ENCODE peak calls at places on chromosomes 1 and 21, in eight cellular contexts. P is HFF-Myc, R is fibroblast of pulmonary artery, M is progenitor cell of endocrine pancreas, B is right lobe of liver, W is K562, E is NB4, X is endothelial cell. F is an unnamed sample.

GRCh38 chr1:171966426-171967220 is 125.3 kb downstream of the DNM3 start:
- DNase-seq in B (no peak), P (no peak), X (no peak), E (no peak), M (no peak), R (no peak), W (no peak), F (no peak)

GRCh38 chr1:95126366-95126765 is 9.2 kb downstream of the TLCD4 start:
- DNase-seq in P (no peak), B (no peak), R (no peak), E (no peak), X (no peak), M (no peak), W (no peak), F (no peak)

GRCh38 chr1:60848583-60849188 is 233.7 kb upstream of the NFIA start:
- DNase-seq in P (no peak), B (no peak), M (no peak), R (peak), E (peak), W (no peak), X (no peak), F (no peak)

GRCh38 chr1:228364706-228365213 is 41.9 kb downstream of the TRIM11 start:
- DNase-seq in M (no peak), B (peak), E (no peak), X (no peak), R (no peak), W (no peak), P (no peak), F (no peak)

GRCh38 chr1:67838180-67838912 is 5.1 kb upstream of the GNG12 start:
- DNase-seq in E (no peak), X (no peak), M (no peak), W (no peak), B (no peak), R (peak), P (no peak), F (no peak)

GRCh38 chr1:19305880-19306279 is 6.1 kb downstream of the AKR7A2 start:
- DNase-seq in X (no peak), P (no peak), E (no peak), R (no peak), W (no peak), B (no peak), M (no peak), F (no peak)

GRCh38 chr21:17513214-17514123 is 626 bp downstream of the CXADR start:
- DNase-seq in E (no peak), B (peak), X (peak), P (no peak), M (no peak), W (peak), R (peak), F (peak)

GRCh38 chr1:228765543-228765942 is 30.3 kb downstream of the RHOU start:
- DNase-seq in M (no peak), R (no peak), W (no peak), X (no peak), P (no peak), B (no peak), E (no peak), F (no peak)

GRCh38 chr1:42043811-42044210 is 109.4 kb upstream of the GUCA2B start:
- DNase-seq in E (no peak), W (no peak), M (no peak), X (no peak), P (no peak), R (no peak), B (no peak), F (no peak)

GRCh38 chr1:159008744-159009188 is 941 bp upstream of the IFI16 start:
- DNase-seq in W (no peak), E (peak), R (no peak), P (no peak), B (no peak), M (no peak), X (no peak), F (no peak)

GRCh38 chr1:91830242-91831131 is 55.5 kb downstream of the TGFBR3 start:
- DNase-seq in X (no peak), B (peak), R (peak), P (peak), W (no peak), M (no peak), E (peak), F (no peak)

GRCh38 chr1:235986869-235987268 is 78.0 kb downstream of the NID1 start:
- DNase-seq in B (no peak), W (no peak), P (no peak), M (no peak), X (no peak), R (peak), E (no peak), F (no peak)

GRCh38 chr1:40266786-40267535 is 8.9 kb downstream of the ZMPSTE24 start:
- DNase-seq in W (no peak), M (no peak), R (no peak), E (no peak), X (no peak), B (no peak), P (no peak), F (no peak)

GRCh38 chr1:13699510-13699909 is 478 bp upstream of the PRDM2 start:
- DNase-seq in W (no peak), X (no peak), M (no peak), B (no peak), R (peak), P (peak), E (peak), F (no peak)

GRCh38 chr1:148353461-148354283 is 129.4 kb downstream of the PPIAL4G start:
- DNase-seq in E (no peak), M (no peak), R (peak), W (peak), P (peak), X (no peak), B (no peak), F (no peak)

GRCh38 chr1:49163041-49163440 is 386.4 kb upstream of the BEND5 start:
- DNase-seq in E (no peak), M (no peak), R (peak), B (no peak), P (no peak), W (no peak), X (no peak), F (no peak)

GRCh38 chr1:221766210-221766609 is 24.3 kb upstream of the DUSP10 start:
- DNase-seq in W (no peak), R (peak), E (no peak), B (no peak), P (peak), X (no peak), M (no peak), F (no peak)

GRCh38 chr1:197736689-197737088 is 38.6 kb downstream of the DENND1B start:
- DNase-seq in E (no peak), X (no peak), W (no peak), B (no peak), R (peak), M (no peak), P (no peak), F (no peak)

GRCh38 chr1:225660544-225660946 is 7.6 kb upstream of the ENAH start:
- DNase-seq in X (no peak), E (no peak), R (no peak), W (no peak), B (no peak), P (no peak), M (no peak), F (no peak)

GRCh38 chr1:94926915-94927404 is at the start of gene CNN3:
- DNase-seq in W (peak), E (no peak), X (peak), P (peak), M (peak), B (peak), R (peak), F (peak)

GRCh38 chr1:230581446-230582079 is 60.7 kb upstream of the COG2 start:
- DNase-seq in E (peak), W (peak), P (no peak), R (no peak), B (no peak), M (no peak), X (peak), F (no peak)

GRCh38 chr1:39130297-39130696 is 74.2 kb upstream of the MACF1 start:
- DNase-seq in X (no peak), P (no peak), W (no peak), E (no peak), M (no peak), R (peak), B (no peak), F (no peak)

GRCh38 chr1:207009945-207010344 is 22.6 kb downstream of the C1orf116 start:
- DNase-seq in X (no peak), E (no peak), B (no peak), R (no peak), P (no peak), M (no peak), W (no peak), F (no peak)

GRCh38 chr1:235783148-235783776 is 83.4 kb downstream of the LYST start:
- DNase-seq in E (peak), M (no peak), B (no peak), P (peak), W (no peak), R (peak), X (no peak), F (no peak)

GRCh38 chr1:36087233-36088123 is 1.2 kb upstream of the ADPRS start:
- DNase-seq in P (no peak), E (peak), X (no peak), W (peak), R (no peak), M (no peak), B (no peak), F (no peak)

GRCh38 chr1:53110370-53111072 is 31.9 kb downstream of the SLC1A7 start:
- DNase-seq in X (no peak), E (peak), B (no peak), R (no peak), W (no peak), M (no peak), P (peak), F (no peak)

GRCh38 chr1:6260961-6261614 is at the start of gene GPR153:
- DNase-seq in R (peak), X (no peak), B (no peak), M (no peak), P (no peak), E (peak), W (peak), F (no peak)

GRCh38 chr1:18883636-18884418 is 18.5 kb downstream of the ALDH4A1 start:
- DNase-seq in M (peak), W (peak), X (peak), B (peak), R (peak), P (peak), E (peak), F (peak)

GRCh38 chr1:35644204-35644603 is 2.9 kb upstream of the PSMB2 start:
- DNase-seq in R (no peak), B (no peak), E (no peak), M (no peak), X (no peak), W (no peak), P (no peak), F (no peak)

GRCh38 chr1:119453021-119453420 is 38.1 kb downstream of the HSD3B2 start:
- DNase-seq in R (peak), B (peak), E (no peak), M (no peak), P (peak), W (no peak), X (no peak), F (no peak)

GRCh38 chr1:9798236-9799130 is 25.3 kb downstream of the CLSTN1 start:
- DNase-seq in E (no peak), W (peak), R (peak), X (no peak), M (no peak), P (no peak), B (no peak), F (no peak)

GRCh38 chr1:229270547-229271447 is at the start of gene RAB4A:
- DNase-seq in M (peak), R (peak), P (peak), W (peak), E (peak), X (peak), B (peak), F (peak)

GRCh38 chr1:228913649-228914048 is 178.4 kb downstream of the RHOU start:
- DNase-seq in W (no peak), X (no peak), R (no peak), B (no peak), M (no peak), P (no peak), E (no peak), F (peak)

GRCh38 chr1:232422098-232422497 is 207.8 kb downstream of the SIPA1L2 start:
- DNase-seq in R (no peak), M (no peak), P (no peak), B (no peak), E (no peak), X (no peak), W (no peak), F (no peak)

GRCh38 chr21:18832950-18833349 is 429.4 kb upstream of the TMPRSS15 start:
- DNase-seq in E (no peak), X (no peak), M (no peak), P (no peak), B (no peak), W (no peak), R (peak), F (no peak)

GRCh38 chr1:12246584-12246983 is 16.8 kb downstream of the VPS13D start:
- DNase-seq in P (no peak), M (no peak), W (no peak), R (no peak), B (no peak), X (no peak), E (no peak), F (no peak)

GRCh38 chr1:12245116-12245515 is 15.3 kb downstream of the VPS13D start:
- DNase-seq in W (no peak), X (no peak), M (no peak), R (peak), B (no peak), E (no peak), P (no peak), F (no peak)

GRCh38 chr1:12244585-12244984 is 14.8 kb downstream of the VPS13D start:
- DNase-seq in W (no peak), P (no peak), R (no peak), E (no peak), X (no peak), M (no peak), B (no peak), F (no peak)

GRCh38 chr1:12245733-12246132 is 15.9 kb downstream of the VPS13D start:
- DNase-seq in W (no peak), B (no peak), R (no peak), P (no peak), E (no peak), M (no peak), X (no peak), F (no peak)

GRCh38 chr1:12244078-12244477 is 14.2 kb downstream of the VPS13D start:
- DNase-seq in B (no peak), R (peak), M (no peak), P (no peak), E (peak), X (peak), W (peak), F (no peak)
- TF ChIP-seq CTCF in B (peak), R (peak), M (peak), P (peak), E (peak), X (peak), W (peak), F (peak)

GRCh38 chr1:62435231-62436038 is 1.4 kb upstream of the USP1 start:
- DNase-seq in X (no peak), P (no peak), M (no peak), B (no peak), W (no peak), R (no peak), E (peak), F (no peak)

GRCh38 chr1:62434612-62434994 is 2.2 kb upstream of the USP1 start:
- DNase-seq in P (no peak), X (no peak), W (no peak), E (no peak), R (no peak), M (no peak), B (no peak), F (no peak)

GRCh38 chr1:62436039-62436465 is 797 bp upstream of the USP1 start:
- DNase-seq in X (peak), M (peak), E (peak), P (peak), W (no peak), R (no peak), B (peak), F (peak)

GRCh38 chr1:62436466-62437272 is at the start of gene USP1:
- DNase-seq in E (peak), R (peak), B (peak), M (peak), X (peak), P (peak), W (peak), F (peak)

DNA sequence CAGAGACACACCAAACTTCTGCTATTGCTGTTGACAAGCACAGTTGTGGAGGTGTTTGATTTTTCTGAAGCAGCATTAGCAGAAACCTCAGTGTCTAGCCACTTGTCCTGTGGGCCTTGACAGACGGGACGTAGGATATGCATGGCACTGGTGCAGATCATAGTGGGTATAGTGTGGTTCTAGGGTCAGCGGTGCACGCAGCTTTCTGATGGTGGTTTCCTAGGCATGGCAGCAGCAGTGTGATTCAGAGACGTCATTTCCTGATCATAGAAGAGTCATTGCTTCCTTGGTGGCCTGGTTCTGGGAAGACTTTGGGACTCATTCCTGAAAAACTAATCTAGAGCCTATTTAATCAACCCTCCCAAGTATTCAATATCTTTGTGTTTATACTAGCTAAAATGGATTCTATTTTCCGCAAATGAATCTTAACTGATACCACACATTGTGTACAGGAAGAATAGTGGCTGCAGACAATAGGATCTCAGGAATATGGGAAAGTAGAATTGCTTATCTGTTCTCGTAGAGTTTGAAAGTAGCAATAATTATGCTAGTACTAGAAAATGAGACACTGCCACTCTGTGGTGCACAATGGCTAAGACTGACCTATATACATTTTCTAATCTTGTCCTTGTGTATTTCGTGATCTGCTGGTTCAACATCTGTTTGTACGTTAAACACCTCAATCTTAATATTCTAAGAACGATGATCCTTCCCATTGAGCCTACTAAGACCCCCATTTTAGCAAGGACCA is 2.8 kb upstream of the USP1 start:
- DNase-seq in W (no peak), E (peak), R (no peak), P (no peak), B (no peak), X (no peak), M (no peak), F (no peak)
- TF ChIP-seq CTCF in W (peak), E (no peak), R (no peak), P (no peak), B (no peak), X (no peak), M (peak), F (peak)

GRCh38 chr1:155139895-155140629 is at the start of gene DPM3:
- DNase-seq in M (peak), P (no peak), X (peak), W (peak), E (peak), R (peak), B (peak), F (peak)

GRCh38 chr1:155140630-155140953 is 261 bp upstream of the DPM3 start:
- DNase-seq in X (no peak), P (no peak), M (no peak), B (no peak), E (no peak), R (no peak), W (no peak), F (no peak)

GRCh38 chr1:155141799-155142198 is 1.5 kb upstream of the DPM3 start:
- DNase-seq in W (no peak), P (no peak), X (no peak), M (no peak), E (no peak), R (no peak), B (no peak), F (no peak)

GRCh38 chr1:155145491-155145890 is 5.2 kb upstream of the DPM3 start:
- DNase-seq in P (no peak), M (no peak), B (no peak), X (no peak), R (no peak), E (no peak), W (no peak), F (no peak)
- TF ChIP-seq CTCF in P (peak), M (no peak), B (no peak), X (no peak), R (peak), E (no peak), W (peak), F (peak)

GRCh38 chr1:89457046-89457445 is 67.6 kb upstream of the LRRC8B start:
- DNase-seq in E (no peak), R (no peak), B (no peak), P (no peak), M (no peak), W (no peak), X (no peak), F (no peak)

GRCh38 chr1:89451011-89451410 is 73.6 kb upstream of the LRRC8B start:
- DNase-seq in E (no peak), M (no peak), W (no peak), X (no peak), B (no peak), P (no peak), R (peak), F (no peak)

GRCh38 chr1:89459081-89459480 is 65.5 kb upstream of the LRRC8B start:
- DNase-seq in P (no peak), E (no peak), R (no peak), M (no peak), W (no peak), X (no peak), B (no peak), F (no peak)

GRCh38 chr1:89453123-89453972 is 71.3 kb upstream of the LRRC8B start:
- DNase-seq in E (no peak), R (no peak), B (no peak), X (no peak), W (no peak), M (no peak), P (no peak), F (no peak)

DNA sequence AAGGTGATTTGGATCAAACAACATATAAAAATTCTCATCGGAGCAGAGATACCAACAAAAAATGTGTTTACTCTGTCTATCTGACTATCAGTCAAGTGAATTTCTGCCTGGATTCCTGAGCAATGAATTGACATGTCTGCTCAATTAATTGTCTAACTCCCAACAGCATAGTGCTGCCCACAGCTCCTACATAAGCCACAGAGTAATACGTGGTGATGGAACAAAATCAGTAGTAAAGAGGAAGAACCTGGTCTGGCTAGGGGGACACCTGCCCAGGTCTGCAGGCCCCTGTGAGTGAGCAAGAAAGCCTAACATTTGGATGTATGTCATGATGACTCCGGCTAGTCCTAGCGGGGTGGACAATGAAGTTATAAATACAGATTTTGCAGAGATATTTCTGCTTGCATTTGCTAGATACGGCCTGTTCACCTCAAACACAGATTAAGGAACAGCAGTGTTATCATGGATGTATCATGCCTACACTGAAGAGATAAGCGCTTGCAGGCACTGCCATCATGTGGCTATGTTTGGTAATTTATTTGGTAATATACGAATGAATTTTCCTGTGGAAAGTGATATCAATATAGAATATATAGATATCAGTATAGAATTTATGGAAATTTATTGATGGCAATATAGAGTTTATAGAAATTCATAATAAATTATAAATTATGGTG is 69.6 kb upstream of the LRRC8B start:
- DNase-seq in E (peak), X (peak), M (no peak), W (peak), R (peak), B (no peak), P (peak), F (peak)
- TF ChIP-seq CTCF in E (peak), X (peak), M (peak), W (peak), R (peak), B (peak), P (peak), F (peak)

GRCh38 chr1:161367684-161368398 is at the start of gene CFAP126:
- DNase-seq in E (peak), B (peak), M (no peak), P (peak), W (peak), X (peak), R (peak), F (peak)
- TF ChIP-seq CTCF in E (no peak), B (no peak), M (no peak), P (no peak), W (peak), X (no peak), R (peak), F (peak)

F was measured in neural crest cell.